ENCODE peak calls at places on chromosomes 13 and 19, in six cellular contexts. One of them, this sample, is unnamed.

GRCh38 chr19:2474232-2475017 is 1.5 kb upstream of the GADD45B start:
- DNase-seq in HAP-1: peak; percentile 84
- DNase-seq in uterus: peak; percentile 90
- DNase-seq in AG09309: no peak
- DNase-seq in heart left ventricle: peak; percentile 93
- DNase-seq in naive thymus-derived CD4-positive, alpha-beta T cell: peak; percentile 90
- DNase-seq in this sample: no peak

GRCh38 chr13:100525453-100526298 is 62.9 kb downstream of the GGACT start:
- DNase-seq in HAP-1: no peak
- DNase-seq in uterus: no peak
- DNase-seq in AG09309: no peak
- DNase-seq in heart left ventricle: no peak
- DNase-seq in naive thymus-derived CD4-positive, alpha-beta T cell: no peak
- DNase-seq in this sample: no peak

GRCh38 chr13:40518481-40518882 is 148.0 kb downstream of the FOXO1 start:
- DNase-seq in HAP-1: no peak
- DNase-seq in uterus: no peak
- DNase-seq in AG09309: no peak
- DNase-seq in heart left ventricle: no peak
- DNase-seq in naive thymus-derived CD4-positive, alpha-beta T cell: no peak
- DNase-seq in this sample: no peak

GRCh38 chr13:79628463-79628862 is 147.5 kb downstream of the NDFIP2 start:
- DNase-seq in HAP-1: no peak
- DNase-seq in uterus: no peak
- DNase-seq in AG09309: no peak
- DNase-seq in heart left ventricle: no peak
- DNase-seq in naive thymus-derived CD4-positive, alpha-beta T cell: no peak
- DNase-seq in this sample: no peak

GRCh38 chr19:16262618-16263017 is 62.0 kb upstream of the KLF2 start:
- DNase-seq in HAP-1: no peak
- DNase-seq in uterus: no peak
- DNase-seq in AG09309: no peak
- DNase-seq in heart left ventricle: no peak
- DNase-seq in naive thymus-derived CD4-positive, alpha-beta T cell: no peak
- DNase-seq in this sample: no peak

GRCh38 chr19:55304279-55304978 is 20.6 kb downstream of the BRSK1 start:
- DNase-seq in HAP-1: peak; percentile 56
- DNase-seq in uterus: no peak
- DNase-seq in AG09309: no peak
- DNase-seq in heart left ventricle: no peak
- DNase-seq in naive thymus-derived CD4-positive, alpha-beta T cell: no peak
- DNase-seq in this sample: no peak

GRCh38 chr13:89518289-89519077 is 1829.0 kb upstream of the MIR17HG start:
- DNase-seq in HAP-1: no peak
- DNase-seq in uterus: no peak
- DNase-seq in AG09309: no peak
- DNase-seq in heart left ventricle: no peak
- DNase-seq in naive thymus-derived CD4-positive, alpha-beta T cell: no peak
- DNase-seq in this sample: no peak

GRCh38 chr19:44072543-44073401 is 813 bp downstream of the ZNF284 start:
- DNase-seq in HAP-1: no peak
- DNase-seq in uterus: no peak
- DNase-seq in AG09309: no peak
- DNase-seq in heart left ventricle: no peak
- DNase-seq in naive thymus-derived CD4-positive, alpha-beta T cell: no peak
- DNase-seq in this sample: no peak

GRCh38 chr19:57437931-57438330 is 2.8 kb downstream of the ZNF749 start:
- DNase-seq in HAP-1: no peak
- DNase-seq in uterus: no peak
- DNase-seq in AG09309: no peak
- DNase-seq in heart left ventricle: no peak
- DNase-seq in naive thymus-derived CD4-positive, alpha-beta T cell: no peak
- DNase-seq in this sample: no peak

GRCh38 chr13:30410705-30411125 is 11.6 kb upstream of the UBE2L5 start:
- DNase-seq in HAP-1: no peak
- DNase-seq in uterus: no peak
- DNase-seq in AG09309: no peak
- DNase-seq in heart left ventricle: no peak
- DNase-seq in naive thymus-derived CD4-positive, alpha-beta T cell: no peak
- DNase-seq in this sample: no peak

GRCh38 chr13:30408319-30409101 is 13.8 kb upstream of the UBE2L5 start:
- DNase-seq in HAP-1: peak; percentile 88
- DNase-seq in uterus: peak; percentile 99
- DNase-seq in AG09309: no peak
- DNase-seq in heart left ventricle: peak; percentile 95
- DNase-seq in naive thymus-derived CD4-positive, alpha-beta T cell: peak; percentile 83
- DNase-seq in this sample: peak; percentile 68

GRCh38 chr13:30412351-30412750 is 9.9 kb upstream of the UBE2L5 start:
- DNase-seq in HAP-1: no peak
- DNase-seq in uterus: no peak
- DNase-seq in AG09309: no peak
- DNase-seq in heart left ventricle: no peak
- DNase-seq in naive thymus-derived CD4-positive, alpha-beta T cell: no peak
- DNase-seq in this sample: no peak

GRCh38 chr13:30406779-30407416 is 15.4 kb upstream of the UBE2L5 start:
- DNase-seq in HAP-1: no peak
- DNase-seq in uterus: no peak
- DNase-seq in AG09309: no peak
- DNase-seq in heart left ventricle: no peak
- DNase-seq in naive thymus-derived CD4-positive, alpha-beta T cell: no peak
- DNase-seq in this sample: no peak

GRCh38 chr13:30409911-30410704 is 12.2 kb upstream of the UBE2L5 start:
- DNase-seq in HAP-1: no peak
- DNase-seq in uterus: peak; percentile 64
- DNase-seq in AG09309: no peak
- DNase-seq in heart left ventricle: no peak
- DNase-seq in naive thymus-derived CD4-positive, alpha-beta T cell: no peak
- DNase-seq in this sample: peak; percentile 38
- H3K4me3 ChIP-seq in HAP-1: no peak overlapping the region
- H3K4me3 ChIP-seq in uterus: no peak overlapping the region
- H3K4me3 ChIP-seq in AG09309: no peak overlapping the region
- H3K4me3 ChIP-seq in heart left ventricle: no peak overlapping the region
- H3K4me3 ChIP-seq in naive thymus-derived CD4-positive, alpha-beta T cell: no peak overlapping the region
- H3K4me3 ChIP-seq in this sample: no peak overlapping the region

GRCh38 chr19:6767081-6767356 is 216 bp downstream of the SH2D3A start:
- DNase-seq in HAP-1: peak; percentile 10
- DNase-seq in uterus: no peak
- DNase-seq in AG09309: no peak
- DNase-seq in heart left ventricle: no peak
- DNase-seq in naive thymus-derived CD4-positive, alpha-beta T cell: no peak
- DNase-seq in this sample: no peak

GRCh38 chr19:6767357-6768235 is at the start of gene SH2D3A:
- DNase-seq in HAP-1: peak; percentile 84
- DNase-seq in uterus: peak; percentile 40
- DNase-seq in AG09309: no peak
- DNase-seq in heart left ventricle: peak; percentile 64
- DNase-seq in naive thymus-derived CD4-positive, alpha-beta T cell: peak; percentile 96
- DNase-seq in this sample: no peak

GRCh38 chr19:6766357-6767080 is 716 bp downstream of the SH2D3A start:
- DNase-seq in HAP-1: no peak
- DNase-seq in uterus: no peak
- DNase-seq in AG09309: no peak
- DNase-seq in heart left ventricle: no peak
- DNase-seq in naive thymus-derived CD4-positive, alpha-beta T cell: peak; percentile 30
- DNase-seq in this sample: no peak

GRCh38 chr19:6769006-6769637 is 1.9 kb upstream of the SH2D3A start:
- DNase-seq in HAP-1: peak; percentile 27
- DNase-seq in uterus: no peak
- DNase-seq in AG09309: no peak
- DNase-seq in heart left ventricle: no peak
- DNase-seq in naive thymus-derived CD4-positive, alpha-beta T cell: no peak
- DNase-seq in this sample: no peak

GRCh38 chr19:6768236-6768785 is 1.1 kb upstream of the SH2D3A start:
- DNase-seq in HAP-1: no peak
- DNase-seq in uterus: no peak
- DNase-seq in AG09309: no peak
- DNase-seq in heart left ventricle: no peak
- DNase-seq in naive thymus-derived CD4-positive, alpha-beta T cell: no peak
- DNase-seq in this sample: no peak
- H3K4me3 ChIP-seq in HAP-1: peak overlapping the region; percentile 51
- H3K4me3 ChIP-seq in uterus: no peak overlapping the region
- H3K4me3 ChIP-seq in AG09309: no peak overlapping the region
- H3K4me3 ChIP-seq in heart left ventricle: peak overlapping the region; percentile 54
- H3K4me3 ChIP-seq in naive thymus-derived CD4-positive, alpha-beta T cell: peak overlapping the region; percentile 82
- H3K4me3 ChIP-seq in this sample: no peak overlapping the region

GRCh38 chr19:7679771-7680605 is 645 bp upstream of the TRAPPC5 start:
- DNase-seq in HAP-1: no peak
- DNase-seq in uterus: no peak
- DNase-seq in AG09309: no peak
- DNase-seq in heart left ventricle: no peak
- DNase-seq in naive thymus-derived CD4-positive, alpha-beta T cell: no peak
- DNase-seq in this sample: no peak
- H3K4me3 ChIP-seq in HAP-1: peak overlapping the region; percentile 94
- H3K4me3 ChIP-seq in uterus: peak overlapping the region; percentile 96
- H3K4me3 ChIP-seq in AG09309: peak overlapping the region; percentile 18
- H3K4me3 ChIP-seq in heart left ventricle: peak overlapping the region; percentile 90
- H3K4me3 ChIP-seq in naive thymus-derived CD4-positive, alpha-beta T cell: peak overlapping the region; percentile 84
- H3K4me3 ChIP-seq in this sample: peak overlapping the region; percentile 87

GRCh38 chr13:110799246-110800236 is 86.0 kb downstream of the ING1 start:
- DNase-seq in HAP-1: no peak
- DNase-seq in uterus: peak; percentile 76
- DNase-seq in AG09309: peak; percentile 69
- DNase-seq in heart left ventricle: peak; percentile 71
- DNase-seq in naive thymus-derived CD4-positive, alpha-beta T cell: no peak
- DNase-seq in this sample: no peak
- H3K4me3 ChIP-seq in HAP-1: no peak overlapping the region
- H3K4me3 ChIP-seq in uterus: peak overlapping the region; percentile 28
- H3K4me3 ChIP-seq in AG09309: peak overlapping the region; percentile 36
- H3K4me3 ChIP-seq in heart left ventricle: peak overlapping the region; percentile 20
- H3K4me3 ChIP-seq in naive thymus-derived CD4-positive, alpha-beta T cell: no peak overlapping the region
- H3K4me3 ChIP-seq in this sample: no peak overlapping the region

GRCh38 chr19:18044825-18045304 is 36.9 kb downstream of the ARRDC2 start:
- DNase-seq in HAP-1: no peak
- DNase-seq in uterus: peak; percentile 38
- DNase-seq in AG09309: peak; percentile 38
- DNase-seq in heart left ventricle: peak; percentile 71
- DNase-seq in naive thymus-derived CD4-positive, alpha-beta T cell: peak; percentile 73
- DNase-seq in this sample: no peak
- H3K4me3 ChIP-seq in HAP-1: no peak overlapping the region
- H3K4me3 ChIP-seq in uterus: peak overlapping the region; percentile 27
- H3K4me3 ChIP-seq in AG09309: peak overlapping the region; percentile 36
- H3K4me3 ChIP-seq in heart left ventricle: peak overlapping the region; percentile 52
- H3K4me3 ChIP-seq in naive thymus-derived CD4-positive, alpha-beta T cell: peak overlapping the region; percentile 79
- H3K4me3 ChIP-seq in this sample: no peak overlapping the region

DNA sequence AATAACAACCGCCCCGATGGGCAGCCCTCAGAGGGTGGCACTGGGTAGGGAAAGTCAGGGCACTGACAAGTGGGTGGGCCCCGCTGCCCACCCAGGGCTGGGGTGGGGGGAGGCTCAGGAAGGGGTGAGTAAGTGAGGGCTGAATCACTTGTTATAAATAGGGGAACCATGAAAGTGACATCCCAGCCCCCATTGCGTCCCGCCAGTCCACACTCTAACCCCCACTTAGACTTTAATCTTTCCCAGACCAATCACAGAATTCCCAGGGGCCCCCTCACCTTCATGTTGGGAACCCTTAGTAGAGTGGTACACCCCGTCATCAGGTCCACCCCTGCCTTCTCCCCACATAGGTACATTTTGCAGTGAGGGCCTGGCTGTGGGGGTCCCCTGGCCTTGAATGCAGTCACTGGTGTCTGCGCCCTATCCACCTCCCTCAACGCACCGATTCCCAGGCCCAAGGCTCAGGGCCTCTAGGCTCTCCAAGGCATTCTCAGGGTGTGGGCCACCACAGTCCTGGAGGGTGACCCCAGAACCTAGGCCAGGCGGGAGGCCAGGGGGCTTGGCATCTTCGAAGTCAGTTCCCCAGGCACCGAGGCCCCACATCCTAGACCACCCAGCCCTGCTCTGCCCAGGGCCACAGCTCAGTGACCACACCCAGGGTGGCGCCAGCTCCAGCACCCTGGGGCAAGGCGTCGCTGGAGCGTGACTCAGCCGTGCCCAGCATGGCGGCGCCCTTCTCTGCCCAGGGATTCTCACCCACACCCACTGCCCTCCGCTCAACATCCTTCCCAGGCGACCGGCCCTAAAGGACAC is 36.8 kb upstream of the NANOS3 start:
- DNase-seq in HAP-1: no peak
- DNase-seq in uterus: no peak
- DNase-seq in AG09309: no peak
- DNase-seq in heart left ventricle: peak; percentile 83
- DNase-seq in naive thymus-derived CD4-positive, alpha-beta T cell: no peak
- DNase-seq in this sample: no peak
- H3K4me3 ChIP-seq in HAP-1: peak overlapping the region; percentile 63
- H3K4me3 ChIP-seq in uterus: peak overlapping the region; percentile 96
- H3K4me3 ChIP-seq in AG09309: peak overlapping the region; percentile 92
- H3K4me3 ChIP-seq in heart left ventricle: peak overlapping the region; percentile 97
- H3K4me3 ChIP-seq in naive thymus-derived CD4-positive, alpha-beta T cell: peak overlapping the region; percentile 50
- H3K4me3 ChIP-seq in this sample: peak overlapping the region; percentile 86

GRCh38 chr19:1249990-1250298 is 1.6 kb downstream of the MIDN start:
- DNase-seq in HAP-1: no peak
- DNase-seq in uterus: no peak
- DNase-seq in AG09309: no peak
- DNase-seq in heart left ventricle: no peak
- DNase-seq in naive thymus-derived CD4-positive, alpha-beta T cell: no peak
- DNase-seq in this sample: no peak

GRCh38 chr19:1250374-1251232 is 2.2 kb downstream of the MIDN start:
- DNase-seq in HAP-1: peak; percentile 76
- DNase-seq in uterus: peak; percentile 63
- DNase-seq in AG09309: no peak
- DNase-seq in heart left ventricle: peak; percentile 79
- DNase-seq in naive thymus-derived CD4-positive, alpha-beta T cell: peak; percentile 73
- DNase-seq in this sample: no peak

GRCh38 chr19:1248454-1249297 is at the start of gene MIDN:
- DNase-seq in HAP-1: peak; percentile 80
- DNase-seq in uterus: peak; percentile 87
- DNase-seq in AG09309: no peak
- DNase-seq in heart left ventricle: peak; percentile 91
- DNase-seq in naive thymus-derived CD4-positive, alpha-beta T cell: peak; percentile 92
- DNase-seq in this sample: no peak

GRCh38 chr19:1247747-1248453 is 483 bp upstream of the MIDN start:
- DNase-seq in HAP-1: no peak
- DNase-seq in uterus: no peak
- DNase-seq in AG09309: no peak
- DNase-seq in heart left ventricle: peak; percentile 90
- DNase-seq in naive thymus-derived CD4-positive, alpha-beta T cell: peak; percentile 61
- DNase-seq in this sample: no peak

DNA sequence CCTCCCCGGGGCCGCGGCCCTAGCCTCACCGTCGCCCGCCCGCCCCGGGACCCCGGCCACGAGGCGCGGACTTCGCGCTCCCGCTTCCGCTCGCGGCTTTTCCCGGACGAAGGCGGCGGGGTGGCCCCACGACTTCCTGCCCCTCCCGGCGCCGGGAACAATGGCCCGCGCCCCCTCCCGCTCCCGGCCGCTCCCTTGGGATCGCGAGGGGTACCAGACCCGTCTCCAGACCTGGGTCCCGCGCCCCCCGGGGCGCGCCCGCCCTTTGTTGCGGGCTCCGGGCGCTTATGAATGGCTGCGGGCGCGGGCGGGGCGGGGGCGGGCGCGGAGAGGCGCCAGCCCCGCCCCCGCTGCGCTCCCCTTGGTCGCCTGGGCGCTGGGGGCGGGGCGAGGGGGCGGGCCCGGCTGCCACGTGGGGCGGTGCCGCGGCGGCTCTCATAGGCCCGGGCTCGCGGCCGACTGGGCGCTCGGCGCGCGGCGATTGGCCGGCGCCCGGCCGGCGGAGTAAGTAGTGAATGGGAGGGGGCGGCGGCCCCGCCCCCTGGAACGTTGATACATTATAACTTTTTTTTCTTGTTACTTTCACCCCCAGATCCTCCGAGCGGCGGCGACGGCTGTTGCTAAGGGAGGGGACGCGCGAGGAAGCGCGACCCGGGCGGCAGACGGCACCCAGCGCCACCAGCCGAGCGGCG is 1.1 kb downstream of the MIDN start:
- DNase-seq in HAP-1: peak; percentile 93
- DNase-seq in uterus: peak; percentile 95
- DNase-seq in AG09309: peak; percentile 87
- DNase-seq in heart left ventricle: peak; percentile 92
- DNase-seq in naive thymus-derived CD4-positive, alpha-beta T cell: peak; percentile 89
- DNase-seq in this sample: peak; percentile 81
- H3K4me3 ChIP-seq in HAP-1: peak overlapping the region; percentile 83
- H3K4me3 ChIP-seq in uterus: peak overlapping the region; percentile 86
- H3K4me3 ChIP-seq in AG09309: peak overlapping the region; percentile 68
- H3K4me3 ChIP-seq in heart left ventricle: peak overlapping the region; percentile 97
- H3K4me3 ChIP-seq in naive thymus-derived CD4-positive, alpha-beta T cell: peak overlapping the region; percentile 63
- H3K4me3 ChIP-seq in this sample: peak overlapping the region; percentile 79